ENCODE peak calls at places on chromosomes 12 and 14, in four cellular contexts. G is Panc1, M is aorta, L is mammary epithelial cell. X is an unnamed sample. For H3K4me1, the result is how much of the 10 kb centered on the place peaks cover.

GRCh38 chr12:69354172-69354560 is 5.4 kb upstream of the YEATS4 start:
- DNase-seq in G (no peak), M (no peak), L (no peak), X (no peak)

GRCh38 chr14:84112589-84112988 is 1417.4 kb upstream of the FLRT2 start:
- DNase-seq in G (no peak), L (no peak), M (no peak), X (no peak)

GRCh38 chr12:57611810-57612710 is 825 bp downstream of the ARHGEF25 start:
- DNase-seq in M (no peak), G (no peak), L (no peak), X (no peak)

GRCh38 chr12:107355004-107355565 is 261.7 kb upstream of the CRY1 start:
- DNase-seq in M (no peak), G (no peak), L (no peak), X (no peak)

GRCh38 chr12:91991397-91992187 is 154.1 kb downstream of the BTG1 start:
- DNase-seq in M (no peak), G (no peak), L (peak), X (no peak)

GRCh38 chr12:8052679-8053078 is 13.5 kb downstream of the C3AR1 start:
- DNase-seq in L (no peak), M (no peak), G (no peak), X (no peak)

GRCh38 chr12:94779520-94779919 is 129.2 kb upstream of the TMCC3 start:
- DNase-seq in L (peak), M (no peak), G (no peak), X (no peak)

GRCh38 chr12:91226-91625 is 24.7 kb downstream of the IQSEC3 start:
- DNase-seq in G (no peak), L (no peak), M (no peak), X (no peak)

GRCh38 chr14:105213396-105213795 is 32.3 kb upstream of the NUDT14 start:
- DNase-seq in L (no peak), G (no peak), M (no peak), X (no peak)

GRCh38 chr12:47160296-47161244 is 80.8 kb upstream of the AMIGO2 start:
- DNase-seq in G (no peak), M (no peak), L (no peak), X (no peak)

GRCh38 chr14:23160924-23161522 is 22.4 kb downstream of the SLC7A8 start:
- DNase-seq in G (no peak), M (no peak), L (peak), X (no peak)

GRCh38 chr12:59873136-59873535 is 277.3 kb downstream of the SLC16A7 start:
- DNase-seq in L (peak), M (no peak), G (no peak), X (no peak)

GRCh38 chr12:65658360-65658759 is 165.9 kb upstream of the HMGA2 start:
- DNase-seq in M (no peak), L (no peak), G (no peak), X (no peak)

GRCh38 chr12:65657635-65658034 is 166.6 kb upstream of the HMGA2 start:
- DNase-seq in M (no peak), G (no peak), L (no peak), X (no peak)

GRCh38 chr12:65655074-65655493 is 169.2 kb upstream of the HMGA2 start:
- DNase-seq in G (no peak), L (no peak), M (no peak), X (no peak)

GRCh38 chr12:65656904-65657351 is 167.4 kb upstream of the HMGA2 start:
- DNase-seq in M (no peak), L (peak), G (peak), X (no peak)

GRCh38 chr12:65656156-65656885 is 168.0 kb upstream of the HMGA2 start:
- DNase-seq in M (no peak), G (no peak), L (no peak), X (no peak)
- H3K4me1 ChIP-seq in M (under half), G (under half), L (under half), X (under half)

GRCh38 chr12:93010461-93010860 is 81.4 kb upstream of the EEA1 start:
- DNase-seq in G (no peak), L (no peak), M (no peak), X (no peak)
- H3K4me1 ChIP-seq in G (under half), L (under half), M (under half), X (under half)

DNA sequence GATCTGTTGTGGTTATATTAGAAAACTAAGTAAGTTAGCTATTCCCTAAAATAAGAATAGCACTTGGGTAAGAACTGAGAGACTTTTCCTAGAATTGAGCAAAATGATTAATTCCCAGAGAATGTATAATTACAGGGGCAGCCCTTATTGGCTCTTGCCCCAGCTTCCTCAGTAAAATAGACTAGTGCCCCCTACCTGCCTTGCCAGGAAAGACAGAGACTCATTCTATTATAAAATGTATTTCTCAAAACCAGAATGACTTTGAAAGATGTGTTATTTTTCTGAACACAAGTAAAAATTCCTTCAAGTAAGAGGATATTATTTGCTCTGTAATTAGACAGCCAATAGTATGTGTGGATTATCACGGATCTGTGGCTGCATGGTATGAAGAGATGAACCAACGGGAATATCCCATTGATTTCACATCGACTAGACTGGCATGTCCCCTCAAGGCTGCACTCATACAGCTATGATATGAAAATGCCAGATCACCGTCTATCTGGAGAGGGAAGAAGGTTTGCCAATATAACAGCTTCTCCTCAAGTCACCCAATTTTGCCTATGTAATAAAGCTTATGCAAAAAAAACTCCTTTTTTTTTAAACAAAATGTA is 7.4 kb upstream of the GLRX5 start:
- DNase-seq in L (no peak), G (no peak), M (no peak), X (peak)
- H3K4me1 ChIP-seq in L (under half), G (under half), M (under half), X (under half)

GRCh38 chr12:115297445-115297844 is 613.5 kb upstream of the TBX3 start:
- DNase-seq in G (no peak), L (no peak), M (no peak), X (no peak)

GRCh38 chr12:115296613-115297012 is 612.6 kb upstream of the TBX3 start:
- DNase-seq in L (peak), G (no peak), M (no peak), X (no peak)

GRCh38 chr12:115294443-115295133 is 610.6 kb upstream of the TBX3 start:
- DNase-seq in M (no peak), L (peak), G (no peak), X (no peak)

DNA sequence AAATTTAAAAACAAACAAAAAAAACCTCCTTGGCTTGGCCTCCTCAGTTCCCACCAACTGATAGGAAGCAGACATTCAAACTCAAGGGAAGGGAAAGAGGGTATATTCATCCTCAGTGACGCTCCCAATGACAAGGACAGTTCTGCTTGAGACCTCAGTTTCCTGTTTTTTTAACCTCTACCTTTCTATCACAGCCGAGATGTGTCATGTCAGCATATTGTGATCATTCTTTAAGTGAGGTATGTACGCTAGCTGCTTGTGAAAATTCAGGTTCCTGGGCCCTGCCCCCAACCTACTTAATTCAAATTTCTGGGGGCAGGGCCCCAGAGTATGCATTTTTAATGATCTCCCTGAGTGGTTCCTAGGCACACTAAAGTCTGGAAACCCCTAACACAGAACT is 611.9 kb upstream of the TBX3 start:
- DNase-seq in G (no peak), M (no peak), L (no peak), X (no peak)
- H3K4me1 ChIP-seq in G (under half), M (under half), L (under half), X (under half)

DNA sequence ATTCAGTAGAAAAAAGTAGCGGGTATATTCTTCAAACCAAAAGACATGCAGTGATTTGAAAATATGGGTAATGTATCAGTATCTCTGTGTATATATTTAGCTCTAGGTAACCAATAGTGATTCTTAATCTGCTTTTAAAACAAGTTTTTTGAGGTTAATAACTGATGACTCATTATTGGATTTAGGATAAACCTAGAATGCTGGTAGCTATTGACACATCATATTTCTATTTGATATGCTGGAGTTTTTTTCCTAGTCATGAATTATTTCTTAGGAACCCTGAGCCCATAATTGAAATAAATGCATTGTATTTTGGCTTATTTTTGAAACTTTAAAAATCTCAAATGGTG is 15.5 kb downstream of the ARF6 start:
- DNase-seq in G (no peak), L (peak), M (no peak), X (no peak)
- H3K4me1 ChIP-seq in G (under half), L (under half), M (under half), X (under half)

GRCh38 chr14:75433631-75434556 is 6.1 kb downstream of the JDP2 start:
- DNase-seq in G (no peak), M (no peak), L (no peak), X (no peak)

GRCh38 chr14:75437201-75438143 is 9.7 kb downstream of the JDP2 start:
- DNase-seq in M (no peak), G (no peak), L (no peak), X (no peak)

GRCh38 chr14:75432406-75432805 is 4.6 kb downstream of the JDP2 start:
- DNase-seq in G (no peak), M (no peak), L (no peak), X (no peak)

GRCh38 chr14:75435473-75435872 is 7.7 kb downstream of the JDP2 start:
- DNase-seq in G (no peak), M (no peak), L (no peak), X (no peak)

DNA sequence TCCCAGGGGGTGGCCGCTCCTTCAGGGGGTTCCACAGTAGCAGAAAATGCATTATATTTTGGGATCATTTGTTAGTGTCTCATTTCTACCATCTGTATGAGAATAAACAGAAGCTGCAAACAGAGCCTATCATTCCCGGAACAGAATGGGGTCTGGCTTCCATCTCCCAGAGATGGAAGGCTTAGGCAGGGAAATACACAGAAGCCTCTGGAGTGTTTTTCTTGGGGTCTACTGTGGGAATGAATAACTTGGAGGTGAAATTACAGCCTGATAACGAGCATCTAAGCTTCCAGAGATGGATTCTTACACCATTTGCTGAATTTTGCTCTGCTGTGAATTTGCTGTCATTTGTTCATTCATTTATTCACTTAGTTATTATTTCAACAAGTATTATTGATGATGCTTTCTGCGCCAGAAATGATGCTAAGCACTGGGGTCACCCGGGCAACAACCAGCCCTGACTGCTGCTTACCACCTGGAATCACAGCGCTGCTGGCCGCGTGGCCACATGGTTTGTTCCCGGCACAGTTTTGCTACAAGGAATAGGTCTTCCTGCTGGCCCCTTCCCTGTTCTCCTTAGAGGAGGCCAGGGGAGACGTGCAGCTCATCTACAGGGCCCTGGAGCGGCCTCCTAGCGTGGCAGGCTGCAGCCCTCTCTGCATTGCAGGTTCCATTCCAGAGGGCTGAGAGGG is 6.9 kb downstream of the JDP2 start:
- DNase-seq in G (no peak), L (no peak), M (no peak), X (no peak)
- H3K4me1 ChIP-seq in G (under half), L (under half), M (under half), X (under half)

GRCh38 chr14:93987376-93987775 is 9.7 kb upstream of the CCDC197 start:
- DNase-seq in M (no peak), G (no peak), L (no peak), X (no peak)
- H3K4me1 ChIP-seq in M (under half), G (under half), L (under half), X (under half)

GRCh38 chr12:101876861-101877815 is at the start of gene DRAM1:
- DNase-seq in M (peak), L (peak), G (no peak), X (peak)
- H3K4me1 ChIP-seq in M (under half), L (under half), G (under half), X (under half)

DNA sequence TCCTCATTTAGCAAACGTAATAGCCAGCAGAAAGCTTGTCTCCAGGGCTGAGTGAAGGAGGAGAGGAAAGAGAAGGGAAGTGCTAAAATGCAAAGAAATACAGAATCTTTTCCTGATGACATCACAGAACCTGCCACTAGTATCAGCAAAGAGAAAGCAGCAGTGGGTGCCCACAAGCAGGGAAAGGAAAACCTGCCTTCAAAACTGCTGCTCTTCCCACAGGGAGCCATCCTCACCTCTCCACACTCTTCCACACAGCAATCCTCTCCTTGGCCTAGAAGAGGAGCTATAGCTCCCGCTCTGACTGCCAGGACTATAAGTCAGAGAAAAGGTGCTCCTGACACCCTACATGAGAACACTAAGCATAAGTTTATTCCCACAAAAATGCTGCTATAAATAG is 11.3 kb downstream of the MED13L start:
- DNase-seq in M (no peak), L (peak), G (no peak), X (peak)
- H3K4me1 ChIP-seq in M (under half), L (under half), G (half or more), X (half or more)

GRCh38 chr12:122867701-122868461 is 28.0 kb downstream of the VPS37B start:
- DNase-seq in G (no peak), L (no peak), M (peak), X (peak)
- H3K4me1 ChIP-seq in G (half or more), L (under half), M (under half), X (under half)